ENCODE peak calls at places on chromosome 15, in seven cellular contexts. L is CD8-positive, alpha-beta T cell; M is NB4; X is B cell; J is CD4-positive, alpha-beta T cell; Y is dorsolateral prefrontal cortex; E is right atrium auricular region. C is an unnamed sample.

GRCh38 chr15:73282567-73283200 is 86.1 kb downstream of the HCN4 start:
- DNase-seq in L (no peak), M (no peak), X (no peak), J (no peak), Y (no peak), E (no peak), C (no peak)

GRCh38 chr15:21260966-21261395 is 179.3 kb downstream of the POTEB3 start:
- DNase-seq in L (no peak), M (no peak), X (no peak), J (no peak), Y (no peak), E (no peak), C (peak; percentile 100)

GRCh38 chr15:62881056-62881455 is 161.5 kb upstream of the TPM1 start:
- DNase-seq in L (no peak), M (no peak), X (no peak), J (no peak), Y (no peak), E (no peak), C (no peak)

GRCh38 chr15:64288577-64288976 is 67.4 kb downstream of the CSNK1G1 start:
- DNase-seq in L (no peak), M (no peak), X (no peak), J (no peak), Y (no peak), E (no peak), C (no peak)

GRCh38 chr15:85063522-85063921 is 81.9 kb downstream of the PDE8A start:
- DNase-seq in L (no peak), M (no peak), X (no peak), J (no peak), Y (no peak), E (no peak), C (no peak)

GRCh38 chr15:39265261-39265660 is 315.6 kb upstream of the THBS1 start:
- DNase-seq in L (no peak), M (no peak), X (no peak), J (no peak), Y (no peak), E (no peak), C (no peak)

GRCh38 chr15:68512578-68512977 is 66.2 kb upstream of the CORO2B start:
- DNase-seq in L (no peak), M (no peak), X (no peak), J (no peak), Y (no peak), E (no peak), C (no peak)

GRCh38 chr15:95590533-95591044 is 739.9 kb upstream of the NR2F2 start:
- DNase-seq in L (no peak), M (no peak), X (no peak), J (no peak), Y (no peak), E (no peak), C (no peak)

GRCh38 chr15:85542895-85543331 is 162.5 kb downstream of the AKAP13 start:
- DNase-seq in L (no peak), M (peak; percentile 25), X (no peak), J (no peak), Y (no peak), E (no peak), C (no peak)

GRCh38 chr15:30962079-30962478 is 29.3 kb downstream of the MTMR10 start:
- DNase-seq in L (no peak), M (peak; percentile 30), X (no peak), J (no peak), Y (no peak), E (no peak), C (no peak)

GRCh38 chr15:98150084-98150483 is 189.6 kb downstream of the ARRDC4 start:
- DNase-seq in L (no peak), M (peak; percentile 61), X (no peak), J (no peak), Y (no peak), E (no peak), C (no peak)

GRCh38 chr15:63484433-63484832 is 20.0 kb upstream of the USP3 start:
- DNase-seq in L (no peak), M (no peak), X (no peak), J (no peak), Y (no peak), E (no peak), C (no peak)

GRCh38 chr15:92683511-92683834 is 27.9 kb upstream of the FAM174B start:
- DNase-seq in L (no peak), M (peak; percentile 17), X (no peak), J (no peak), Y (peak; percentile 43), E (no peak), C (no peak)

GRCh38 chr15:67472957-67473356 is 48.0 kb upstream of the C15orf61 start:
- DNase-seq in L (no peak), M (no peak), X (no peak), J (no peak), Y (no peak), E (no peak), C (no peak)

GRCh38 chr15:91912336-91912735 is 58.8 kb downstream of the SLCO3A1 start:
- DNase-seq in L (no peak), M (no peak), X (no peak), J (no peak), Y (no peak), E (no peak), C (no peak)

GRCh38 chr15:68278345-68279217 is 1.0 kb downstream of the FEM1B start:
- DNase-seq in L (no peak), M (peak; percentile 46), X (peak; percentile 19), J (no peak), Y (no peak), E (no peak), C (peak; percentile 95)

GRCh38 chr15:67240235-67241131 is 14.0 kb downstream of the AAGAB start:
- DNase-seq in L (peak; percentile 20), M (peak; percentile 18), X (peak; percentile 4), J (no peak), Y (no peak), E (no peak), C (no peak)

GRCh38 chr15:81950841-81951414 is 94.9 kb downstream of the MEX3B start:
- DNase-seq in L (no peak), M (no peak), X (no peak), J (no peak), Y (no peak), E (no peak), C (no peak)

GRCh38 chr15:78898540-78898939 is 25.9 kb downstream of the MORF4L1 start:
- DNase-seq in L (no peak), M (no peak), X (no peak), J (no peak), Y (no peak), E (no peak), C (no peak)

GRCh38 chr15:62474771-62475124 is 309.7 kb upstream of the C2CD4B start:
- DNase-seq in L (no peak), M (no peak), X (no peak), J (no peak), Y (no peak), E (no peak), C (no peak)

GRCh38 chr15:31397851-31398661 is 71.4 kb downstream of the KLF13 start:
- DNase-seq in L (no peak), M (no peak), X (no peak), J (no peak), Y (no peak), E (no peak), C (no peak)

GRCh38 chr15:23686466-23687142 is 501 bp downstream of the NDN start:
- DNase-seq in L (no peak), M (no peak), X (no peak), J (no peak), Y (no peak), E (no peak), C (no peak)

GRCh38 chr15:37581866-37582532 is 352.4 kb upstream of the TMCO5A start:
- DNase-seq in L (no peak), M (no peak), X (no peak), J (no peak), Y (no peak), E (no peak), C (peak; percentile 69)

DNA sequence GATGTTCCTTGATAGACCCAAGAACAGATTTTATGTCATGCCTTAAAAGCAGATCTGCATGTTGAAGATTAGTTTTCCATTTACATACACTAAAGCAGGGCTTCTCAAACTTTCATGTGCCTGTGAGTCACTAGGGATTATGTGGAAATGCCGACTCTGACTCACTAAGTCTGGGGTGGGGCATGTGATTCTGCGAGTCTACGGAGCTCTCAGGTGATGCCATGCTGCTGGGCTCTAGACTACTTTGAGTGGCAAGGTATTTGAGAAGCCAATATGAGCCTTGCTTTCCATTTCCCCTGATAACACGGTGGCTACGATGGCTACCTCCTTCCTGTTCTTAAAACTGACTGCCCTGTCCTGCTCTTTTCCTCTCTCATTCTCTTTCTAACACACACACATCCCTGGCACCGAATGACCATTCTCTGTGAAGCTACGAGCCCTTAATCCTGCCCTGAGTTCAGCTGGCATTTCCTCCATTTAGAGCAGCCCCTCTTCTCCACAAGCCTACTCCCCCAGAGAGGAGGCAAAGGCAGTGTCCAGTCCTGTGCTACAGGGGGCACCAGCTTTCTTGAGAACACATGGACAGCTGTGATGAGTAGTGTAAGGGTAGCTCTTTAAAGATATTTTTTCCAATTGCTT is 39.7 kb upstream of the PYGO1 start:
- DNase-seq in L (no peak), M (peak; percentile 58), X (no peak), J (no peak), Y (no peak), E (no peak), C (no peak)
- TF ChIP-seq CTCF in L (no peak), M (no peak), X (no peak), J (no peak), Y (no peak), E (no peak), C (peak; percentile 40)

GRCh38 chr15:70508561-70509281 is 254.6 kb downstream of the UACA start:
- DNase-seq in L (no peak), M (peak; percentile 52), X (no peak), J (no peak), Y (no peak), E (no peak), C (peak; percentile 50)
- TF ChIP-seq CTCF in L (no peak), M (no peak), X (no peak), J (no peak), Y (no peak), E (no peak), C (peak; percentile 61)

GRCh38 chr15:100642217-100642949 is 40.0 kb downstream of the ASB7 start:
- DNase-seq in L (no peak), M (no peak), X (no peak), J (no peak), Y (no peak), E (no peak), C (no peak)
- TF ChIP-seq CTCF in L (no peak), M (no peak), X (no peak), J (no peak), Y (no peak), E (no peak), C (no peak)

DNA sequence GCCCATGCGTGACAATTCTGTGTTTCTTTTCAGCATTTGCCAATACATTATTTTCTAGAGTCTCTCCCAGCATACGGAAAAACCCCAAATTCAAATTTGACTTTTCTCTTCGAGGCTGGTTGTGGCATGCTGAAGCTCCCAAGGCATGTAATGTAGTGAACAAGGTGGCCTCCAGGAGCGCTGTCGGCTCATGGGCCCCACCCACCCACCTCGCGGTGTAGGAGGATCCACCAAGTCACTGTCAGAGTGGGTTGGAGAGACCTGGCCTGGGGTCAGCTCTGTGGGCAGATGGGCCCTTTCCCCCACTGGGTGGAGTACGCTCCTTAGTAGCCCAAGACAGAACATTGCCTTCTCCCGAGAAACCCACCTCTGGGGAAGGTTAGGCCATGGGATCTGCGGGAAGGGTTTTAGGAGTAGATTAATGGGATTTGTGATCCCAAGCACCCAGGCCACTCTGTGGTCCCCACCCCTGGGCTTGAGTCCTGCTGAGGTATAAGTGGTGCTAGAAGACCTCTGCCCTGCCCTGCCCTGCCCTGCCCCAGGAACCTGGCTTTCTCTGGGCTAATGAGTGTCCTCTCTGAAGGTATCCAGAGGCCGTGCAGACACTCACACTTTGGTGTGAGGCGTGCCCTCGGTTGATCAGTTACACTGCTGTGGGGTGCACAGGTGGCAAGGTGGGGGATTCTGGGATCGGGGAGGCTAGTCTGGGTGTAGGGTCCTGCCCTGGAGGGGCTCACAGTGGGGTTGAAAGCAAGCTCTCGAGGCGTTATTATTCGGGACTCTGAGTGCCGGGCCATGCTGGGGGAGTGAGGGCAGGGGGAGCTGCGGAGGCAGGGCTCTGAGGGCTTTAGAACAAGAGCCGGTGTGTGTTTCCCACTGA is 97.9 kb downstream of the APBA2 start:
- DNase-seq in L (no peak), M (no peak), X (no peak), J (no peak), Y (no peak), E (peak; percentile 21), C (no peak)
- TF ChIP-seq CTCF in L (no peak), M (no peak), X (no peak), J (no peak), Y (no peak), E (no peak), C (no peak)